ENCODE peak calls at places on chromosomes 4 and X, in ten cellular contexts. G, B, R, F, Z, V, J, P, T and N are unnamed samples.

GRCh38 chrX:40391662-40392061 is 189.1 kb upstream of the ATP6AP2 start:
- DNase-seq in G (no peak), B (no peak), R (no peak), F (no peak), Z (no peak), V (no peak), J (no peak), P (no peak), T (no peak), N (no peak)

GRCh38 chr4:20764353-20764752 is 64.1 kb downstream of the PACRGL start:
- DNase-seq in G (no peak), B (no peak), R (no peak), F (no peak), Z (no peak), V (no peak), J (peak), P (no peak), T (no peak), N (no peak)

GRCh38 chr4:113394730-113395530 is 345.5 kb downstream of the ANK2 start:
- DNase-seq in G (peak), B (peak), R (peak), F (peak), Z (peak), V (peak), J (peak), P (peak), T (no peak), N (peak)

GRCh38 chr4:184895012-184895795 is 69.4 kb upstream of the ACSL1 start:
- DNase-seq in G (no peak), B (no peak), R (no peak), F (no peak), Z (no peak), V (no peak), J (no peak), P (no peak), T (no peak), N (no peak)

GRCh38 chr4:150323551-150324325 is 245.5 kb downstream of the DCLK2 start:
- DNase-seq in G (no peak), B (no peak), R (no peak), F (no peak), Z (no peak), V (no peak), J (no peak), P (peak), T (no peak), N (no peak)

GRCh38 chr4:1832690-1833089 is 23.3 kb downstream of the LETM1 start:
- DNase-seq in G (no peak), B (no peak), R (no peak), F (no peak), Z (no peak), V (no peak), J (no peak), P (no peak), T (peak), N (no peak)

GRCh38 chr4:1026115-1026514 is 14.7 kb downstream of the FGFRL1 start:
- DNase-seq in G (no peak), B (peak), R (peak), F (no peak), Z (no peak), V (no peak), J (peak), P (no peak), T (no peak), N (no peak)

GRCh38 chr4:74206088-74206826 is 48.3 kb downstream of the MTHFD2L start:
- DNase-seq in G (no peak), B (no peak), R (no peak), F (no peak), Z (peak), V (no peak), J (no peak), P (peak), T (no peak), N (no peak)

GRCh38 chr4:133003169-133003568 is 145.9 kb upstream of the PCDH10 start:
- DNase-seq in G (no peak), B (no peak), R (no peak), F (no peak), Z (no peak), V (no peak), J (no peak), P (no peak), T (no peak), N (no peak)

GRCh38 chr4:63831590-63831989 is 577.7 kb downstream of the TECRL start:
- DNase-seq in G (no peak), B (no peak), R (no peak), F (no peak), Z (no peak), V (no peak), J (no peak), P (no peak), T (no peak), N (no peak)

GRCh38 chr4:95889662-95890061 is 49.8 kb downstream of the PDHA2 start:
- DNase-seq in G (no peak), B (no peak), R (no peak), F (no peak), Z (no peak), V (no peak), J (peak), P (no peak), T (no peak), N (no peak)